ENCODE peak calls at places on chromosomes 13 and 19, in seven cellular contexts. One of them, this sample, is unnamed.

GRCh38 chr19:8361921-8362793 is 1.8 kb upstream of the ANGPTL4 start:
- DNase-seq in kidney: peak; percentile 96
- DNase-seq in pancreas: peak; percentile 97
- DNase-seq in adrenal gland: peak; percentile 99
- DNase-seq in spleen: peak; percentile 86
- DNase-seq in right cardiac atrium: peak; percentile 98
- DNase-seq in neuronal stem cell: no peak
- DNase-seq in this sample: no peak

GRCh38 chr13:19791953-19792537 is 9.3 kb upstream of the PSPC1 start:
- DNase-seq in kidney: peak; percentile 2
- DNase-seq in pancreas: no peak
- DNase-seq in adrenal gland: no peak
- DNase-seq in spleen: no peak
- DNase-seq in right cardiac atrium: peak; percentile 8
- DNase-seq in neuronal stem cell: no peak
- DNase-seq in this sample: no peak

GRCh38 chr13:39897636-39898035 is 242.2 kb downstream of the COG6 start:
- DNase-seq in kidney: no peak
- DNase-seq in pancreas: no peak
- DNase-seq in adrenal gland: no peak
- DNase-seq in spleen: no peak
- DNase-seq in right cardiac atrium: no peak
- DNase-seq in neuronal stem cell: no peak
- DNase-seq in this sample: no peak

GRCh38 chr19:16066611-16067104 is 9.6 kb upstream of the TPM4 start:
- DNase-seq in kidney: no peak
- DNase-seq in pancreas: no peak
- DNase-seq in adrenal gland: no peak
- DNase-seq in spleen: peak; percentile 82
- DNase-seq in right cardiac atrium: no peak
- DNase-seq in neuronal stem cell: no peak
- DNase-seq in this sample: peak; percentile 59

GRCh38 chr13:65872448-65872847 is 1357.7 kb downstream of the PCDH9 start:
- DNase-seq in kidney: no peak
- DNase-seq in pancreas: no peak
- DNase-seq in adrenal gland: no peak
- DNase-seq in spleen: no peak
- DNase-seq in right cardiac atrium: no peak
- DNase-seq in neuronal stem cell: no peak
- DNase-seq in this sample: no peak

GRCh38 chr19:53581871-53582279 is 43.9 kb downstream of the ZNF331 start:
- DNase-seq in kidney: peak; percentile 22
- DNase-seq in pancreas: no peak
- DNase-seq in adrenal gland: no peak
- DNase-seq in spleen: no peak
- DNase-seq in right cardiac atrium: no peak
- DNase-seq in neuronal stem cell: no peak
- DNase-seq in this sample: no peak

GRCh38 chr19:1412995-1413889 is 5.9 kb downstream of the DAZAP1 start:
- DNase-seq in kidney: no peak
- DNase-seq in pancreas: no peak
- DNase-seq in adrenal gland: no peak
- DNase-seq in spleen: no peak
- DNase-seq in right cardiac atrium: peak; percentile 67
- DNase-seq in neuronal stem cell: no peak
- DNase-seq in this sample: no peak

GRCh38 chr13:42539670-42540069 is 34.3 kb upstream of the TNFSF11 start:
- DNase-seq in kidney: no peak
- DNase-seq in pancreas: no peak
- DNase-seq in adrenal gland: no peak
- DNase-seq in spleen: no peak
- DNase-seq in right cardiac atrium: no peak
- DNase-seq in neuronal stem cell: no peak
- DNase-seq in this sample: no peak

GRCh38 chr19:55273978-55274707 is 5.8 kb downstream of the HSPBP1 start:
- DNase-seq in kidney: peak; percentile 74
- DNase-seq in pancreas: no peak
- DNase-seq in adrenal gland: no peak
- DNase-seq in spleen: no peak
- DNase-seq in right cardiac atrium: no peak
- DNase-seq in neuronal stem cell: no peak
- DNase-seq in this sample: no peak

GRCh38 chr19:2049741-2050348 is 1.2 kb downstream of the MKNK2 start:
- DNase-seq in kidney: peak; percentile 95
- DNase-seq in pancreas: peak; percentile 94
- DNase-seq in adrenal gland: peak; percentile 92
- DNase-seq in spleen: peak; percentile 96
- DNase-seq in right cardiac atrium: peak; percentile 91
- DNase-seq in neuronal stem cell: no peak
- DNase-seq in this sample: peak; percentile 45

GRCh38 chr19:49042177-49042576 is 1.5 kb upstream of the CGB5 start:
- DNase-seq in kidney: no peak
- DNase-seq in pancreas: no peak
- DNase-seq in adrenal gland: no peak
- DNase-seq in spleen: no peak
- DNase-seq in right cardiac atrium: no peak
- DNase-seq in neuronal stem cell: no peak
- DNase-seq in this sample: no peak

GRCh38 chr19:54168174-54168917 is 4.6 kb downstream of the TMC4 start:
- DNase-seq in kidney: peak; percentile 96
- DNase-seq in pancreas: peak; percentile 90
- DNase-seq in adrenal gland: peak; percentile 91
- DNase-seq in spleen: peak; percentile 98
- DNase-seq in right cardiac atrium: peak; percentile 98
- DNase-seq in neuronal stem cell: peak; percentile 86
- DNase-seq in this sample: peak; percentile 86

GRCh38 chr13:45615501-45616101 is at the start of gene ERICH6B:
- DNase-seq in kidney: peak; percentile 74
- DNase-seq in pancreas: no peak
- DNase-seq in adrenal gland: peak; percentile 25
- DNase-seq in spleen: no peak
- DNase-seq in right cardiac atrium: peak; percentile 69
- DNase-seq in neuronal stem cell: peak; percentile 80
- DNase-seq in this sample: no peak

GRCh38 chr13:99314640-99315176 is 7.5 kb upstream of the GPR183 start:
- DNase-seq in kidney: no peak
- DNase-seq in pancreas: no peak
- DNase-seq in adrenal gland: no peak
- DNase-seq in spleen: no peak
- DNase-seq in right cardiac atrium: no peak
- DNase-seq in neuronal stem cell: no peak
- DNase-seq in this sample: no peak

GRCh38 chr19:55146648-55147218 is 2.3 kb downstream of the TNNT1 start:
- DNase-seq in kidney: no peak
- DNase-seq in pancreas: no peak
- DNase-seq in adrenal gland: no peak
- DNase-seq in spleen: no peak
- DNase-seq in right cardiac atrium: peak; percentile 49
- DNase-seq in neuronal stem cell: no peak
- DNase-seq in this sample: no peak

GRCh38 chr13:54110597-54110996 is 1082.0 kb downstream of the OLFM4 start:
- DNase-seq in kidney: no peak
- DNase-seq in pancreas: no peak
- DNase-seq in adrenal gland: no peak
- DNase-seq in spleen: no peak
- DNase-seq in right cardiac atrium: no peak
- DNase-seq in neuronal stem cell: no peak
- DNase-seq in this sample: no peak

GRCh38 chr13:44575741-44576395 is at the start of gene TSC22D1:
- DNase-seq in kidney: peak; percentile 85
- DNase-seq in pancreas: peak; percentile 58
- DNase-seq in adrenal gland: peak; percentile 47
- DNase-seq in spleen: peak; percentile 89
- DNase-seq in right cardiac atrium: peak; percentile 80
- DNase-seq in neuronal stem cell: no peak
- DNase-seq in this sample: peak; percentile 41

GRCh38 chr13:82634946-82635345 is 1247.3 kb downstream of the SLITRK1 start:
- DNase-seq in kidney: no peak
- DNase-seq in pancreas: no peak
- DNase-seq in adrenal gland: no peak
- DNase-seq in spleen: no peak
- DNase-seq in right cardiac atrium: no peak
- DNase-seq in neuronal stem cell: no peak
- DNase-seq in this sample: no peak

GRCh38 chr19:48681127-48681470 is 8.3 kb upstream of the NTN5 start:
- DNase-seq in kidney: no peak
- DNase-seq in pancreas: no peak
- DNase-seq in adrenal gland: no peak
- DNase-seq in spleen: no peak
- DNase-seq in right cardiac atrium: no peak
- DNase-seq in neuronal stem cell: no peak
- DNase-seq in this sample: no peak

GRCh38 chr19:17055636-17056035 is 19.6 kb downstream of the HAUS8 start:
- DNase-seq in kidney: no peak
- DNase-seq in pancreas: no peak
- DNase-seq in adrenal gland: no peak
- DNase-seq in spleen: no peak
- DNase-seq in right cardiac atrium: no peak
- DNase-seq in neuronal stem cell: no peak
- DNase-seq in this sample: no peak

GRCh38 chr13:110023729-110024645 is 237.6 kb upstream of the IRS2 start:
- DNase-seq in kidney: no peak
- DNase-seq in pancreas: no peak
- DNase-seq in adrenal gland: no peak
- DNase-seq in spleen: no peak
- DNase-seq in right cardiac atrium: peak; percentile 75
- DNase-seq in neuronal stem cell: no peak
- DNase-seq in this sample: no peak

GRCh38 chr13:20812890-20813289 is 39.1 kb upstream of the EEF1AKMT1 start:
- DNase-seq in kidney: no peak
- DNase-seq in pancreas: no peak
- DNase-seq in adrenal gland: no peak
- DNase-seq in spleen: no peak
- DNase-seq in right cardiac atrium: no peak
- DNase-seq in neuronal stem cell: no peak
- DNase-seq in this sample: no peak

GRCh38 chr13:20814224-20814910 is 40.6 kb upstream of the EEF1AKMT1 start:
- DNase-seq in kidney: peak; percentile 88
- DNase-seq in pancreas: peak; percentile 50
- DNase-seq in adrenal gland: peak; percentile 92
- DNase-seq in spleen: no peak
- DNase-seq in right cardiac atrium: peak; percentile 92
- DNase-seq in neuronal stem cell: no peak
- DNase-seq in this sample: no peak

GRCh38 chr13:20810808-20811207 is 37.0 kb upstream of the EEF1AKMT1 start:
- DNase-seq in kidney: no peak
- DNase-seq in pancreas: no peak
- DNase-seq in adrenal gland: no peak
- DNase-seq in spleen: no peak
- DNase-seq in right cardiac atrium: no peak
- DNase-seq in neuronal stem cell: no peak
- DNase-seq in this sample: no peak

GRCh38 chr13:20803180-20803965 is 29.6 kb upstream of the EEF1AKMT1 start:
- DNase-seq in kidney: no peak
- DNase-seq in pancreas: no peak
- DNase-seq in adrenal gland: no peak
- DNase-seq in spleen: no peak
- DNase-seq in right cardiac atrium: no peak
- DNase-seq in neuronal stem cell: no peak
- DNase-seq in this sample: no peak

DNA sequence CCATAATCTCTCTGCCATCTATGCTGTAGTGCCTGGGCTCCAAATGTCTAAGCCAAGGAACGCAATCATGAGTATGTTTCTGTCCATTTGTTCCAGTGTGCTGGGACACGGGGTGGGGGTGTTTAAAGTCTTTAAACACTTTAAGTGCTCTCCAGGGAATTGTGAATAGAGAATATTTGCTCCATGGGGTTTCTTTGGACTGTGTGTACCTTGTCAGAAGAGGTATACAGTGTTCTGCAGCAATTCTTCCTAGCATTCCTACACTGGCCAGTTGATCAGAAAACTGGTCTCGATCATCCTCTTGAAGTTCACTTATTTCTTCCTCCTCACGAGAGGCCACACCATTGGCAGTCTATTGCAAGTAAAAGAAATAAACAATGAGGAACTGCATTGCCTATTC is 35.1 kb upstream of the EEF1AKMT1 start:
- DNase-seq in kidney: no peak
- DNase-seq in pancreas: no peak
- DNase-seq in adrenal gland: no peak
- DNase-seq in spleen: no peak
- DNase-seq in right cardiac atrium: no peak
- DNase-seq in neuronal stem cell: no peak
- DNase-seq in this sample: no peak
- H3K27ac ChIP-seq in kidney: no peak overlapping the region
- H3K27ac ChIP-seq in pancreas: no peak overlapping the region
- H3K27ac ChIP-seq in adrenal gland: no peak overlapping the region
- H3K27ac ChIP-seq in spleen: no peak overlapping the region
- H3K27ac ChIP-seq in right cardiac atrium: no peak overlapping the region
- H3K27ac ChIP-seq in neuronal stem cell: no peak overlapping the region
- H3K27ac ChIP-seq in this sample: no peak overlapping the region

GRCh38 chr13:104253063-104253680 is 1187.0 kb upstream of the SLC10A2 start:
- DNase-seq in kidney: no peak
- DNase-seq in pancreas: no peak
- DNase-seq in adrenal gland: no peak
- DNase-seq in spleen: no peak
- DNase-seq in right cardiac atrium: no peak
- DNase-seq in neuronal stem cell: no peak
- DNase-seq in this sample: no peak
- H3K9me3 ChIP-seq in kidney: no peaks in the 10 kb centered on the region
- H3K9me3 ChIP-seq in pancreas: no peaks in the 10 kb centered on the region
- H3K9me3 ChIP-seq in adrenal gland: no peaks in the 10 kb centered on the region
- H3K9me3 ChIP-seq in spleen: no peaks in the 10 kb centered on the region
- H3K9me3 ChIP-seq in right cardiac atrium: no peaks in the 10 kb centered on the region
- H3K9me3 ChIP-seq in neuronal stem cell: no peaks in the 10 kb centered on the region
- H3K9me3 ChIP-seq in this sample: no peaks in the 10 kb centered on the region

DNA sequence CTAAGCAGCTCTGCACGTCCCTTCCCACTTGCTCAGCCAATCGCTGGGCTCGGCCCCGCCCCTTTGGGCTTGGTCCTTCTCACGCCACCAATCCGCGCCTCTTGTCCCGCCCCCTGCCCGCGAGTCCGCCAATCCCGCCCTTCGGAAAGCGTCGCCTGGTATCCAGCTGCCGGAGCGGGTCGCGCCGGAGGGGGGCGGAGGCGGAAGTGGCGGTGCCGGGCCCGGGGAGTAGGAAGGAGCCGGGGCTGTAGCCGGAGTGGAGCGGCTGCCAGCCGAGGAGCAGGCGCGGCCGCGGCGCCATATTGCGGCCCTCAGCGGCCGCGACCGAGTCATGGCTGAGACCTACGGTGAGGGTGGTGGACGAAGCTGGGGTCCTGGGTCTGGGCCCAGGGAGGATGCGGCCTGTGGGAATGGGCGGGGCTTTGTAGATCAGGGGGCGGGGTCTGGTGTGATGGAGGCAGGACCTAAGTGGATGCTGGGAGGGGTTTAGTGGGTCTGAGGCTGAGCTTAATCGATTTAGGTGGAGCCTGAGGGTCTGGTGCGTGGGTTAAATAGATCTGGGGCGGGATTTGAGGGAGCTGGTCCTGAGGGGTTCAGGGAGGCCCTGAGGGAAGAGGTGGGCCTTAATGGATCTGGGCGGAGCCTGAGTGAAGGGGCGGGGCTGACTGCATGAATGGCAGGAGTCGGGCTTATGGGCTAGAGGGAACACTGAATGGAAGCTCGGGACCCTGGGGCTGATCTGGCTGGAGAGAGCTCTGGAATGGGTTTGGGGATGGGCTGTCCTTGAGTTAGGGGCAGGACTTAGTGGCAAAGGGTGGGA is at the start of gene RAB4B:
- DNase-seq in kidney: peak; percentile 100
- DNase-seq in pancreas: peak; percentile 100
- DNase-seq in adrenal gland: peak; percentile 100
- DNase-seq in spleen: peak; percentile 100
- DNase-seq in right cardiac atrium: peak; percentile 100
- DNase-seq in neuronal stem cell: peak; percentile 100
- DNase-seq in this sample: peak; percentile 99
- H3K27ac ChIP-seq in kidney: peak within 1 kb of the TSS; percentile 97
- H3K27ac ChIP-seq in pancreas: peak within 1 kb of the TSS; percentile 97
- H3K27ac ChIP-seq in adrenal gland: peak within 1 kb of the TSS; percentile 99
- H3K27ac ChIP-seq in spleen: peak within 1 kb of the TSS; percentile 98
- H3K27ac ChIP-seq in right cardiac atrium: peak within 1 kb of the TSS; percentile 99
- H3K27ac ChIP-seq in neuronal stem cell: peak within 1 kb of the TSS; percentile 100
- H3K27ac ChIP-seq in this sample: peak within 1 kb of the TSS; percentile 95

GRCh38 chr19:4359627-4360000 is 16.3 kb downstream of the MPND start:
- DNase-seq in kidney: no peak
- DNase-seq in pancreas: no peak
- DNase-seq in adrenal gland: no peak
- DNase-seq in spleen: peak; percentile 64
- DNase-seq in right cardiac atrium: no peak
- DNase-seq in neuronal stem cell: no peak
- DNase-seq in this sample: no peak
- H3K9me3 ChIP-seq in kidney: no peaks in the 10 kb centered on the region
- H3K9me3 ChIP-seq in pancreas: no peaks in the 10 kb centered on the region
- H3K9me3 ChIP-seq in adrenal gland: no peaks in the 10 kb centered on the region
- H3K9me3 ChIP-seq in spleen: no peaks in the 10 kb centered on the region
- H3K9me3 ChIP-seq in right cardiac atrium: no peaks in the 10 kb centered on the region
- H3K9me3 ChIP-seq in neuronal stem cell: no peaks in the 10 kb centered on the region
- H3K9me3 ChIP-seq in this sample: no peaks in the 10 kb centered on the region